ENCODE peak calls at places on chromosomes 12 and 14, in eight cellular contexts. F, B, K, N, T, V, A and J are unnamed samples.
A peak's percentile ranks its signal among the peaks of the same experiment; 100 is the strongest.

GRCh38 chr14:32865827-32866376 is 72.8 kb upstream of the NPAS3 start:
- DNase-seq in F (no peak), B (no peak), K (no peak), N (no peak), T (no peak), V (no peak), A (no peak), J (no peak)

GRCh38 chr14:28382460-28383220 is 383.9 kb upstream of the FOXG1 start:
- DNase-seq in F (no peak), B (no peak), K (no peak), N (peak; percentile 96), T (no peak), V (no peak), A (no peak), J (peak; percentile 72)

GRCh38 chr14:103091041-103091882 is 3.3 kb upstream of the EXOC3L4 start:
- DNase-seq in F (peak; percentile 78), B (no peak), K (no peak), N (peak; percentile 56), T (peak; percentile 86), V (no peak), A (peak; percentile 82), J (peak; percentile 68)

GRCh38 chr12:7102582-7102981 is 6.4 kb downstream of the C1RL start:
- DNase-seq in F (no peak), B (no peak), K (no peak), N (no peak), T (no peak), V (no peak), A (no peak), J (no peak)

GRCh38 chr14:24177041-24177825 is 5.4 kb downstream of the REC8 start:
- DNase-seq in F (no peak), B (no peak), K (no peak), N (no peak), T (no peak), V (no peak), A (no peak), J (no peak)

GRCh38 chr12:27207626-27208413 is 36.3 kb upstream of the STK38L start:
- DNase-seq in F (no peak), B (no peak), K (no peak), N (no peak), T (no peak), V (no peak), A (no peak), J (no peak)

GRCh38 chr14:102795060-102795925 is 18.0 kb downstream of the TRAF3 start:
- DNase-seq in F (no peak), B (peak; percentile 32), K (no peak), N (peak; percentile 83), T (peak; percentile 87), V (no peak), A (no peak), J (peak; percentile 49)

GRCh38 chr14:96090441-96091148 is 51.4 kb downstream of the C14orf132 start:
- DNase-seq in F (peak; percentile 100), B (no peak), K (peak; percentile 98), N (no peak), T (peak; percentile 80), V (peak; percentile 66), A (peak; percentile 37), J (no peak)

GRCh38 chr14:32576088-32576795 is 247.1 kb downstream of the AKAP6 start:
- DNase-seq in F (peak; percentile 51), B (no peak), K (peak; percentile 75), N (peak; percentile 75), T (peak; percentile 68), V (peak; percentile 40), A (peak; percentile 38), J (peak; percentile 56)

GRCh38 chr14:71595441-71595840 is 336.8 kb upstream of the RGS6 start:
- DNase-seq in F (no peak), B (no peak), K (no peak), N (no peak), T (no peak), V (no peak), A (no peak), J (no peak)